ENCODE peak calls at places on chromosome 18, in seven cellular contexts. Q is head of caudate nucleus; O is HL-60; Y is Ammon's horn; E is amniotic stem cell; K is NCI-H1417; W is stimulated activated CD8-positive, alpha-beta memory T cell treated with anti-CD3 and anti-CD28 coated beads, Interleukin-2, amount 100 ng/mL, for 1 hour. C is an unnamed sample.

GRCh38 chr18:71902482-71902881 is 641.7 kb downstream of the CBLN2 start:
- DNase-seq in Q (no peak), O (no peak), Y (no peak), E (no peak), K (peak; percentile 58), W (no peak), C (no peak)

GRCh38 chr18:6482198-6482977 is 67.7 kb upstream of the L3MBTL4 start:
- DNase-seq in Q (peak; percentile 58), O (no peak), Y (peak; percentile 60), E (no peak), K (no peak), W (no peak), C (no peak)

GRCh38 chr18:26746284-26747130 is 119.0 kb downstream of the AQP4 start:
- DNase-seq in Q (no peak), O (peak; percentile 10), Y (no peak), E (no peak), K (no peak), W (no peak), C (no peak)

GRCh38 chr18:31041346-31042067 is 1.0 kb downstream of the DSC3 start:
- DNase-seq in Q (no peak), O (no peak), Y (no peak), E (no peak), K (no peak), W (no peak), C (no peak)

GRCh38 chr18:812123-812672 is at the start of gene YES1:
- DNase-seq in Q (peak; percentile 62), O (peak; percentile 43), Y (peak; percentile 48), E (peak; percentile 64), K (peak; percentile 86), W (peak; percentile 67), C (no peak)

GRCh38 chr18:24064701-24065100 is 50.1 kb downstream of the TTC39C start:
- DNase-seq in Q (no peak), O (no peak), Y (no peak), E (no peak), K (no peak), W (no peak), C (no peak)

GRCh38 chr18:75223687-75224347 is 13.2 kb downstream of the TSHZ1 start:
- DNase-seq in Q (no peak), O (peak; percentile 50), Y (no peak), E (no peak), K (peak; percentile 74), W (no peak), C (no peak)

GRCh38 chr18:48043166-48043565 is 112.7 kb upstream of the SMAD2 start:
- DNase-seq in Q (no peak), O (no peak), Y (no peak), E (no peak), K (no peak), W (no peak), C (no peak)

GRCh38 chr18:61333746-61334490 is 688 bp downstream of the CDH20 start:
- DNase-seq in Q (peak; percentile 49), O (no peak), Y (peak; percentile 62), E (no peak), K (peak; percentile 88), W (no peak), C (no peak)